ENCODE peak calls at places on chromosome 6, in seven cellular contexts. S is GM23248, B is upper lobe of right lung, D is endothelial cell of umbilical vein, P is adipocyte, L is A549, Y is mucosa of descending colon. V is an unnamed sample. For H3K4me1, the result is how much of the 10 kb centered on the place peaks cover.

GRCh38 chr6:100889351-100889750 is 8.2 kb upstream of the ASCC3 start:
- DNase-seq in L (no peak), B (no peak), D (no peak), Y (no peak), P (no peak), S (no peak), V (no peak)

GRCh38 chr6:154243793-154244768 is 112.5 kb downstream of the IPCEF1 start:
- DNase-seq in B (no peak), D (no peak), L (no peak), S (no peak), Y (no peak), P (no peak), V (peak)

GRCh38 chr6:25172819-25173218 is 106.4 kb upstream of the CARMIL1 start:
- DNase-seq in P (peak), S (peak), Y (no peak), B (peak), D (no peak), L (peak), V (no peak)

GRCh38 chr6:9657994-9658393 is 756.9 kb downstream of the TFAP2A start:
- DNase-seq in P (peak), L (peak), B (no peak), Y (no peak), S (peak), D (no peak), V (no peak)

GRCh38 chr6:141552463-141552862 is 580.3 kb upstream of the GJE1 start:
- DNase-seq in P (peak), L (peak), B (no peak), D (peak), S (peak), Y (no peak), V (no peak)

GRCh38 chr6:20454201-20454824 is 52.6 kb downstream of the E2F3 start:
- DNase-seq in P (no peak), D (no peak), Y (no peak), L (no peak), B (no peak), S (no peak), V (no peak)

GRCh38 chr6:63859520-63859919 is 223.9 kb downstream of the PHF3 start:
- DNase-seq in D (no peak), Y (no peak), P (no peak), B (no peak), S (no peak), L (no peak), V (no peak)

GRCh38 chr6:129929433-129929832 is 68.3 kb upstream of the TMEM244 start:
- DNase-seq in Y (no peak), D (peak), B (no peak), P (peak), S (peak), L (peak), V (no peak)

GRCh38 chr6:106398621-106399020 is 38.1 kb downstream of the CRYBG1 start:
- DNase-seq in B (no peak), D (no peak), P (no peak), S (no peak), L (no peak), Y (no peak), V (no peak)

GRCh38 chr6:73927421-73927820 is 231.4 kb downstream of the CD109 start:
- DNase-seq in B (no peak), Y (no peak), P (no peak), D (no peak), L (no peak), S (no peak), V (no peak)

GRCh38 chr6:99590728-99591672 is 15.6 kb upstream of the PRDM13 start:
- DNase-seq in L (no peak), D (no peak), Y (no peak), B (no peak), S (peak), P (no peak), V (no peak)

DNA sequence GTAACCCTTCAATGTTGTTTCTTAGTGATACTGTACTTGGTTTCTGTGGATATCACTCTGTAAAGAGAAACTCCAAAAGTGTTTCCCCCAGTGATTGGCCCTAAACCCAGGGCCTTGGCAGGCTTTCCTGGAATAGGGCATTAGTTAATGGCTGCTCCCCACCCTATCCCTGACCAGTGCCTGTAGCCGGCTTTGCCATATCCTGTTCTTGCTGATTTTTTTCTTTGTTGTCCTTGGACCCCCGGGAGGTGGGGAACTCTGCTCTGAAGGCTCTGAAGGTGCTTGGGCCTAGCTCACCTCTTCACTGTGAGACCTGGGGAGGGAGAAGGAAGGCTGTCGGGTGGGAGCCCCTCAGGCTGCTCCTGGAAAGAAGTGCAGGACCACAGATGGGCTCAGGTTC is 120.1 kb downstream of the TCP11 start:
- DNase-seq in D (no peak), P (no peak), L (no peak), Y (no peak), S (no peak), B (no peak), V (no peak)
- H3K4me1 ChIP-seq in D (half or more), P (half or more), L (under half), Y (under half), S (under half), B (half or more), V (half or more)

GRCh38 chr6:161362266-161362665 is 88.4 kb upstream of the AGPAT4 start:
- DNase-seq in D (no peak), B (no peak), L (no peak), P (no peak), S (no peak), Y (no peak), V (no peak)

GRCh38 chr6:161356167-161356844 is 82.4 kb upstream of the AGPAT4 start:
- DNase-seq in S (no peak), B (no peak), Y (no peak), P (no peak), D (no peak), L (no peak), V (no peak)

GRCh38 chr6:161360505-161360904 is 86.6 kb upstream of the AGPAT4 start:
- DNase-seq in P (no peak), D (no peak), L (no peak), Y (no peak), S (no peak), B (no peak), V (no peak)

GRCh38 chr6:161361529-161361928 is 87.7 kb upstream of the AGPAT4 start:
- DNase-seq in S (no peak), L (no peak), D (no peak), P (no peak), B (no peak), Y (no peak), V (no peak)

DNA sequence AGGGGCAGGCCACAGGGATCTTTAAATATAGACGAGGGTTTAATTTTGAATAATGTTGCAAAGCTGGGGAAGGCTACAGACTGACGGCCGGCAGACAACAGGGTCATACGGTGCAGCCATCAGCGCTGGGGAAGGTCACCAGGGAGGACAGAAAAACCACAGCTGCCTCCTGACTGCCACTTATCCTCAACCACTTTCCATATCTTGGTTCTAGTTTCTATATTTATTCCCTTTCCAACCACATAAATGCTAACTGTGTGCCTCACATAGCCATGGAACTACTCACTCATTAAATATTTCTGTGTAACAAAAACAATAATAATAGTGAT is 85.7 kb upstream of the AGPAT4 start:
- DNase-seq in B (no peak), Y (no peak), P (no peak), L (no peak), S (no peak), D (no peak), V (no peak)
- H3K4me3 ChIP-seq in B (no peak), Y (no peak), P (no peak), L (no peak), S (no peak), D (no peak), V (no peak)

GRCh38 chr6:52535711-52536423 is 41.0 kb downstream of the TRAM2 start:
- DNase-seq in P (no peak), D (no peak), B (no peak), S (no peak), L (no peak), Y (no peak), V (no peak)
- H3K4me1 ChIP-seq in P (under half), D (half or more), B (under half), S (half or more), L (under half), Y (under half), V (under half)

DNA sequence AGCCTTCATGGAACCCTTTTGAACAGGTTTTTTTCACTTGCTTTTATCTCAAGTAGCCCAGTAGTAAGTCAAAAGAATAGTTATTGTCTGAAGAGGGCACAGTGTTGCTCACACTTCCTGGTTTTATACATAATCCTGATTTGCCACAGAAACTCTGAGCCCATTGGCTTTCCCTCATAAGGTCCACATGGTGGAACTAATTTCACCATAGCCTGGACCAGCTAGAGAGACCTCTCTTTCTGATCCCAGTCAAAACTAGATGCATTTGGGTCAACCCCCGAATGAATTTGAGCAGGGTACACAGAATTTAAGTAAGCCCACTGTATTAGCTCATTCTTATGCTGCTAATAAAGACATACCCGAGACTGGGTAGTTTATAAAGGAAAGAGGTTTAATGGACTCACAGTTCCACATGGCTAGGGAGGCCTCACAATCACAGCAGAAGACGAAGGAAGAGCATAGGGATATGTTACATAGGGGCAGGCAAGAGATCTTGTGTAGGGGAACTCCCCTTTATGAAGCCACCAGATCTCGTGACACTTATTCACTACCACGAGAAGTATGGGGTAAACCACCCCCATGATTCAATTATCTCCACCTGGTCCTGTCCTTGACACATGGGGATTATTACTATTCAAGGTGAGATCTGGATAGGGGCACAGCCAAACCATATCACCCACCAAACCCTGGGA is 6.2 kb downstream of the RWDD2A start:
- DNase-seq in L (no peak), B (no peak), Y (no peak), D (peak), S (no peak), P (no peak), V (no peak)
- H3K4me3 ChIP-seq in L (no peak), B (no peak), Y (no peak), D (no peak), S (no peak), P (no peak), V (no peak)

GRCh38 chr6:170291271-170292110 is 613 bp upstream of the DLL1 start:
- DNase-seq in Y (peak), P (peak), L (no peak), S (peak), B (peak), D (peak), V (peak)
- H3K4me1 ChIP-seq in Y (half or more), P (under half), L (under half), S (under half), B (half or more), D (under half), V (half or more)

DNA sequence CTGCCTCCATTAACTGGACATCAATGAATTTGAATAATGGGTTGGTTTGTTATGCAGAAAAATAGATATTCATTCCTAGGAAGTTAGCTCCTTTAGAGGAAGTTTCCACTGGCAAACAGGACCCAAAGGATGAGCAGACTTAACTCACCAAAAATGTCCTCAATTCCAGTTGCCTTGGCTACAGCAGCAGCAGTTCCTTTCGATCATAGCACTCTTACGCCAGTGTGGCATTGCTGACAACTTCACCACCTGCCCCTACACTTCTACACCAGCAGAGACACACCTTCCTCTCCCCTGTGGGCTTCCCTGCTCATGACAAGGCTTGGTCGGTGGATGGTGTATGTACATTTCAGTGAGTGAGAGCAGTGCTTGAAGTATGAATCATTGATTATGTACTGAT is 532.8 kb downstream of the QKI start:
- DNase-seq in D (no peak), S (no peak), Y (no peak), B (no peak), L (no peak), P (no peak), V (no peak)
- H3K4me3 ChIP-seq in D (no peak), S (no peak), Y (no peak), B (no peak), L (no peak), P (no peak), V (no peak)

DNA sequence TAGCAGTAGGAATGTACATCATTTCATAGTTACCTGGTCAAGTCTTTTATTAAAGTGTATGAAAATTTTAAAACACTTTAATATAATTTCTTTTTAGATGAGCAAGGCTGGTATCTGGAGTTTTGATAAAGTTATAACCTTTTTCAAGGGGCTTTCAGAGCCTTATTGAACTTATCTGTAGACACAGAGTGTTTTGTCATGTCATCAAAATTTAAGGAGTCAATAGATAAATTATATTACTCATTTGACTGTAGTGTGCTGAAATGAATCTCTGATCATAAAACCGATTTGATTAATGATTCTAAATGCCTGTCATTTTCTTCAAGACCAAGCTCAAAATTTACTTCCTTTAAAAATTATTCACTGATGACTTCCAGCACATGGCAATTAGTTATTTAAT is 125.6 kb downstream of the ARID1B start:
- DNase-seq in B (no peak), P (no peak), Y (no peak), L (no peak), D (no peak), S (no peak), V (no peak)
- H3K4me1 ChIP-seq in B (under half), P (under half), Y (under half), L (under half), D (under half), S (under half), V (under half)

GRCh38 chr6:3260296-3260695 is 1.5 kb downstream of the PSMG4 start:
- DNase-seq in Y (no peak), S (no peak), D (no peak), B (no peak), P (no peak), L (no peak), V (peak)

GRCh38 chr6:3260772-3261517 is 2.2 kb downstream of the PSMG4 start:
- DNase-seq in Y (no peak), B (no peak), D (no peak), S (peak), L (no peak), P (no peak), V (peak)

GRCh38 chr6:3259491-3259958 is 778 bp downstream of the PSMG4 start:
- DNase-seq in S (peak), L (peak), B (peak), P (peak), D (peak), Y (peak), V (peak)

GRCh38 chr6:3258720-3259490 is at the start of gene PSMG4:
- DNase-seq in D (peak), L (peak), Y (peak), P (peak), S (peak), B (peak), V (peak)

GRCh38 chr6:3258201-3258600 is 546 bp upstream of the PSMG4 start:
- DNase-seq in S (no peak), L (no peak), P (no peak), D (no peak), B (no peak), Y (no peak), V (no peak)
- H3K4me3 ChIP-seq in S (peak), L (peak), P (peak), D (no peak), B (peak), Y (no peak), V (no peak)

GRCh38 chr6:56652994-56653393 is 10.3 kb upstream of the DST start:
- DNase-seq in S (peak), L (peak), P (peak), Y (no peak), B (no peak), D (peak), V (no peak)

GRCh38 chr6:56655250-56655649 is 12.6 kb upstream of the DST start:
- DNase-seq in D (no peak), L (no peak), B (no peak), P (peak), Y (no peak), S (no peak), V (no peak)

GRCh38 chr6:56650191-56650590 is 7.5 kb upstream of the DST start:
- DNase-seq in D (no peak), L (no peak), B (no peak), S (peak), P (no peak), Y (no peak), V (no peak)

GRCh38 chr6:56649782-56650181 is 7.1 kb upstream of the DST start:
- DNase-seq in P (no peak), S (peak), D (no peak), L (peak), B (no peak), Y (no peak), V (no peak)

DNA sequence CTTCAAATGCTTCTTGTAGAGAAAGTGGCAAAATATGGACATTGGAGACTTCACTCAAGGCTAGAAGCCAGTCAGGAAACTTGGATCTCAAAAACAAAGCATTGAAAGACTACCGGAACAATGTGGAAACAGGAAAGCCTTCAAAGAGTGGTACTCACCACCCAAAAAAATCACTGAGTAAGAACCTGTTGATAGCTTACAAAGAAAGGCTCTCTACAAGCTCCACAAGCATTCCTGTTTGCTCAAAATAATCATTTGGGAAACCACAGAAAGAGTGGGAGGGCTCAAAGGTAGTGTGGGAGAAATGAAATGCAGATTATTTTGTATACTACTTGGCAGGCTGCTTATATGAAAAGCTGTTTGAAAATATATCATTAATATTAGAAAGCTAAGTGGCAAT is 9.5 kb upstream of the DST start:
- DNase-seq in S (peak), P (peak), D (peak), L (no peak), B (no peak), Y (no peak), V (no peak)
- H3K4me1 ChIP-seq in S (half or more), P (under half), D (under half), L (half or more), B (under half), Y (under half), V (under half)

V was measured in thyroid gland.